ENCODE peak calls at places on chromosomes 11 and 22, in six cellular contexts. J is pancreas, Q is psoas muscle, V is A549, X is tibial nerve, L is thoracic aorta. M is an unnamed sample.

GRCh38 chr11:46160100-46160499 is 38.8 kb upstream of the PHF21A start:
- DNase-seq in V (peak; percentile 25), Q (no peak), X (no peak), L (no peak), J (no peak), M (no peak)

GRCh38 chr11:124799384-124800225 is 601 bp downstream of the MSANTD2 start:
- DNase-seq in L (no peak), J (peak; percentile 77), V (peak; percentile 13), X (no peak), Q (peak; percentile 63), M (peak; percentile 10)

GRCh38 chr11:33227578-33228261 is 29.5 kb upstream of the HIPK3 start:
- DNase-seq in L (no peak), V (no peak), Q (no peak), J (no peak), X (no peak), M (no peak)

GRCh38 chr11:77084581-77085191 is 17.9 kb downstream of the CAPN5 start:
- DNase-seq in X (peak; percentile 9), L (no peak), Q (peak; percentile 44), J (peak; percentile 51), V (no peak), M (no peak)

GRCh38 chr11:41989173-41989572 is 529.7 kb upstream of the LRRC4C start:
- DNase-seq in Q (no peak), V (no peak), L (no peak), J (no peak), X (no peak), M (no peak)

GRCh38 chr11:134727204-134727603 is 315.2 kb upstream of the B3GAT1 start:
- DNase-seq in X (no peak), V (no peak), Q (no peak), L (no peak), J (no peak), M (no peak)

GRCh38 chr11:19935507-19935906 is 222.9 kb downstream of the NAV2 start:
- DNase-seq in V (peak; percentile 31), Q (no peak), J (no peak), X (no peak), L (no peak), M (peak; percentile 50)

GRCh38 chr11:113587318-113587739 is 112.1 kb upstream of the DRD2 start:
- DNase-seq in Q (no peak), L (no peak), V (no peak), X (no peak), J (no peak), M (peak; percentile 33)

GRCh38 chr11:7520981-7521487 is 7.2 kb downstream of the PPFIBP2 start:
- DNase-seq in Q (no peak), V (no peak), X (no peak), L (no peak), J (no peak), M (no peak)

GRCh38 chr11:64742087-64742939 is 1.6 kb downstream of the RASGRP2 start:
- DNase-seq in J (no peak), L (no peak), Q (no peak), X (no peak), V (no peak), M (peak; percentile 23)

GRCh38 chr11:79049627-79050238 is 391.1 kb downstream of the TENM4 start:
- DNase-seq in X (no peak), L (no peak), Q (no peak), V (no peak), J (no peak), M (no peak)

GRCh38 chr22:24416095-24416494 is 11.3 kb upstream of the ADORA2A start:
- DNase-seq in X (no peak), V (no peak), L (no peak), J (peak; percentile 20), Q (no peak), M (no peak)

GRCh38 chr11:128928400-128928799 is 14.3 kb downstream of the TP53AIP1 start:
- DNase-seq in Q (no peak), J (no peak), X (no peak), V (no peak), L (no peak), M (no peak)

GRCh38 chr11:108734956-108735559 is 70.2 kb downstream of the DDX10 start:
- DNase-seq in L (no peak), Q (no peak), X (no peak), V (peak; percentile 14), J (no peak), M (no peak)

GRCh38 chr11:59866397-59866796 is at the start of gene TCN1:
- DNase-seq in J (no peak), X (no peak), V (peak; percentile 56), L (no peak), Q (no peak), M (peak; percentile 47)

GRCh38 chr11:42034821-42035220 is 575.4 kb upstream of the LRRC4C start:
- DNase-seq in J (no peak), X (no peak), Q (no peak), L (no peak), V (no peak), M (no peak)

DNA sequence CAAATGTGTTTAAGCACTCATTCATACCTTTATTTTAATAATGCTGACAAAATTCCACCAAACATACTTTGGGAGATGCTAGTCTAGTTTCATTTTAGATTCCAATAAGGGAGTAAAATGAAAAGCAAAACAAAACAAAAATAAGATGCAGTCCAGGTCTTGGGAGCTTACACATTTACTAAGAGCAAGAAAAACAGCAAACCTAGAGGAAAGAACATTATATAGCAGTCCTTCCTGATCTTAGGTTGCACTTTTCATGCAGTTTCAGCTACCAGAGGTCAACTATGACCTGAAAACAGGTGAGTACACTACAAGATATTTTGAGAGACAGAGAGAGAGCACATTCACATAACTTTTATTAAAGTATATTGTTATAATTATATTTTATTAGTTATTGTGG is 1100.9 kb downstream of the DLG2 start:
- DNase-seq in L (no peak), V (no peak), J (no peak), Q (no peak), X (no peak), M (no peak)
- TF ChIP-seq CTCF in L (no peak), V (no peak), J (no peak), Q (no peak), X (no peak), M (no peak)

GRCh38 chr11:120121914-120122473 is 15.9 kb downstream of the TRIM29 start:
- DNase-seq in X (no peak), L (no peak), Q (no peak), V (no peak), J (no peak), M (peak; percentile 90)
- H3K4me1 ChIP-seq in X (no peaks in the 10 kb centered on the region), L (no peaks in the 10 kb centered on the region), Q (no peaks in the 10 kb centered on the region), V (peaks cover 37% of the 10 kb centered on the region), J (no peaks in the 10 kb centered on the region), M (peaks cover 34% of the 10 kb centered on the region)

DNA sequence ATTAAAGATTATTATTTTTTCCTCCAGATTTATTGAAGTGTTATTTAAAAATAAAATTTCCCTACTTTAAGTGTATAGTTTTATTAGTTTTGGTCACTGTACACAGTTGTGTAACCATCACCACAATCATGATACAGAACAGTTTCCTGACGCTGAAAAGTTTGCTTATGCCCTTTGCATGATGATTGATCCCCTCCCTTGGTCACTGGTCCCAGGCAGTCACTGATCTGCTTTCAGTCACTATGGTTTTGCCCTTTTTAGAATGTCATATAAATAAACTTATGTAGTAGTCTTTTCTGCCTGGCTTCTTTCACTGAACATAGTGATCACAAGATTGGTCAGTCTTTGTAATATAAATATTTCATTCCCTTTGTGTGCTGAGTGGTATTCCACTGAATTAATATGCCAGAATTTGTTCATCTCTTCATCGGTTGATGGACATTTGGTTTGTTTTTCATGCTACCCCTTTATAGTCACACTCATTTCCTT is 140.6 kb downstream of the SWAP70 start:
- DNase-seq in Q (no peak), L (no peak), J (no peak), V (no peak), X (no peak), M (no peak)
- H3K27ac ChIP-seq in Q (peak overlapping the region; percentile 83), L (peak overlapping the region; percentile 72), J (no peak overlapping the region), V (peak overlapping the region; percentile 79), X (no peak overlapping the region), M (peak overlapping the region; percentile 83)

GRCh38 chr22:47626428-47627390 is 864.3 kb downstream of the TBC1D22A start:
- DNase-seq in V (peak; percentile 25), Q (no peak), X (no peak), J (no peak), L (no peak), M (no peak)
- TF ChIP-seq CTCF in V (no peak), Q (no peak), X (no peak), J (no peak), L (no peak), M (peak; percentile 33)

GRCh38 chr22:37641251-37641949 is 1.9 kb downstream of the SH3BP1 start:
- DNase-seq in J (peak; percentile 70), X (no peak), Q (no peak), V (no peak), L (no peak), M (no peak)
- H3K4me1 ChIP-seq in J (peaks cover 5% of the 10 kb centered on the region), X (no peaks in the 10 kb centered on the region), Q (no peaks in the 10 kb centered on the region), V (peaks cover 10% of the 10 kb centered on the region), L (no peaks in the 10 kb centered on the region), M (peaks cover 5% of the 10 kb centered on the region)

GRCh38 chr11:66338276-66339162 is 2.3 kb upstream of the RIN1 start:
- DNase-seq in V (no peak), L (no peak), Q (peak; percentile 51), J (peak; percentile 60), X (no peak), M (no peak)

GRCh38 chr11:66337103-66337899 is 1.1 kb upstream of the RIN1 start:
- DNase-seq in X (no peak), J (peak; percentile 75), Q (peak; percentile 50), L (no peak), V (no peak), M (no peak)

GRCh38 chr11:66335531-66336233 is 552 bp downstream of the RIN1 start:
- DNase-seq in L (no peak), V (no peak), X (no peak), J (peak; percentile 83), Q (peak; percentile 72), M (no peak)

GRCh38 chr11:66334605-66335442 is 1.4 kb downstream of the RIN1 start:
- DNase-seq in Q (peak; percentile 56), V (no peak), L (no peak), J (peak; percentile 85), X (no peak), M (no peak)

GRCh38 chr11:66336234-66337102 is at the start of gene RIN1:
- DNase-seq in J (peak; percentile 82), Q (peak; percentile 82), V (peak; percentile 86), X (no peak), L (no peak), M (peak; percentile 83)
- H3K27ac ChIP-seq in J (peak within 1 kb of the TSS; percentile 8), Q (peak within 1 kb of the TSS; percentile 89), V (peak within 1 kb of the TSS; percentile 97), X (no peak within 1 kb of the TSS), L (peak within 1 kb of the TSS; percentile 10), M (peak within 1 kb of the TSS; percentile 49)